ENCODE peak calls at places on chromosomes 16 and 17, in nine cellular contexts. C is stimulated activated CD4-positive, alpha-beta T cell treated with anti-CD3 and anti-CD28 coated beads, Interleukin-15, amount 100 ng/mL, for 1 hour; L is AG04450; R is RWPE1; V is heart right ventricle; Z is SJCRH30; M is testis; I is M059J; J is IMR-90. H is an unnamed sample.

GRCh38 chr17:6831662-6832263 is at the start of gene TEKT1:
- DNase-seq in C (peak), L (no peak), R (peak), V (peak), Z (no peak), M (peak), I (peak), J (peak), H (peak)

GRCh38 chr17:4161179-4161559 is 18.2 kb downstream of the CYB5D2 start:
- DNase-seq in C (no peak), L (peak), R (peak), V (no peak), Z (peak), M (no peak), I (peak), J (peak), H (no peak)

GRCh38 chr16:87409781-87410180 is 17.6 kb downstream of the MAP1LC3B start:
- DNase-seq in C (no peak), L (no peak), R (no peak), V (no peak), Z (no peak), M (no peak), I (no peak), J (no peak), H (no peak)

GRCh38 chr16:79299154-79299799 is 301.3 kb downstream of the MAF start:
- DNase-seq in C (no peak), L (no peak), R (no peak), V (no peak), Z (peak), M (no peak), I (no peak), J (no peak), H (no peak)

GRCh38 chr17:73695035-73695738 is 50.9 kb upstream of the SDK2 start:
- DNase-seq in C (no peak), L (no peak), R (no peak), V (no peak), Z (no peak), M (no peak), I (no peak), J (no peak), H (no peak)

GRCh38 chr17:52170963-52171572 is 12.6 kb upstream of the CA10 start:
- DNase-seq in C (no peak), L (no peak), R (peak), V (no peak), Z (peak), M (peak), I (peak), J (no peak), H (no peak)

GRCh38 chr17:55743103-55743679 is 7.7 kb upstream of the PCTP start:
- DNase-seq in C (no peak), L (no peak), R (peak), V (no peak), Z (no peak), M (no peak), I (peak), J (no peak), H (peak)

GRCh38 chr17:40555296-40556190 is 9.7 kb downstream of the CCR7 start:
- DNase-seq in C (no peak), L (no peak), R (no peak), V (no peak), Z (no peak), M (no peak), I (no peak), J (no peak), H (no peak)

GRCh38 chr16:74123826-74124225 is 172.8 kb upstream of the PSMD7 start:
- DNase-seq in C (no peak), L (no peak), R (peak), V (no peak), Z (no peak), M (no peak), I (no peak), J (no peak), H (no peak)

GRCh38 chr16:70661918-70662641 is 15.7 kb downstream of the IL34 start:
- DNase-seq in C (no peak), L (no peak), R (no peak), V (no peak), Z (no peak), M (peak), I (no peak), J (no peak), H (no peak)

GRCh38 chr17:4594406-4595349 is 10.3 kb downstream of the SMTNL2 start:
- DNase-seq in C (no peak), L (no peak), R (no peak), V (no peak), Z (no peak), M (no peak), I (no peak), J (no peak), H (no peak)

GRCh38 chr17:33595783-33596182 is 302.7 kb upstream of the ASIC2 start:
- DNase-seq in C (no peak), L (no peak), R (no peak), V (no peak), Z (no peak), M (peak), I (no peak), J (no peak), H (no peak)

GRCh38 chr16:48409839-48410610 is 24.8 kb upstream of the SIAH1 start:
- DNase-seq in C (no peak), L (peak), R (peak), V (no peak), Z (no peak), M (peak), I (peak), J (peak), H (no peak)

GRCh38 chr17:43545383-43545632 is 832 bp downstream of the ETV4 start:
- DNase-seq in C (no peak), L (no peak), R (no peak), V (no peak), Z (no peak), M (no peak), I (peak), J (peak), H (no peak)

GRCh38 chr16:24132797-24133155 is 123.4 kb upstream of the CACNG3 start:
- DNase-seq in C (no peak), L (no peak), R (no peak), V (no peak), Z (no peak), M (no peak), I (no peak), J (no peak), H (no peak)

GRCh38 chr16:50372611-50373344 is 4.0 kb upstream of the BRD7 start:
- DNase-seq in C (no peak), L (no peak), R (peak), V (peak), Z (peak), M (no peak), I (peak), J (peak), H (peak)

GRCh38 chr17:45411348-45412105 is 21.1 kb downstream of the ARHGAP27 start:
- DNase-seq in C (no peak), L (no peak), R (no peak), V (no peak), Z (no peak), M (no peak), I (no peak), J (no peak), H (no peak)

GRCh38 chr17:21282850-21283249 is 1.7 kb upstream of the MAP2K3 start:
- DNase-seq in C (no peak), L (no peak), R (no peak), V (no peak), Z (no peak), M (no peak), I (no peak), J (no peak), H (no peak)

GRCh38 chr16:28136751-28137434 is 73.4 kb upstream of the GSG1L start:
- DNase-seq in C (peak), L (no peak), R (no peak), V (no peak), Z (no peak), M (peak), I (no peak), J (no peak), H (no peak)

H was measured in pancreas.